ENCODE peak calls at places on chromosome 5, in ten cellular contexts. M, Q, K, J, U, F, Z, W, L and P are unnamed samples.

GRCh38 chr5:170739446-170739845 is 44.1 kb upstream of the GABRP start:
- DNase-seq in M (no peak), Q (no peak), K (no peak), J (no peak), U (no peak), F (no peak), Z (no peak), W (no peak), L (no peak), P (no peak)

GRCh38 chr5:43007246-43007910 is 32.7 kb downstream of the ANXA2R start:
- DNase-seq in M (peak; percentile 87), Q (peak; percentile 97), K (peak; percentile 61), J (peak; percentile 92), U (peak; percentile 84), F (peak; percentile 62), Z (peak; percentile 84), W (peak; percentile 84), L (peak; percentile 46), P (peak; percentile 79)

GRCh38 chr5:142309747-142310318 is 15.0 kb downstream of the SPRY4 start:
- DNase-seq in M (no peak), Q (no peak), K (no peak), J (no peak), U (no peak), F (no peak), Z (no peak), W (no peak), L (no peak), P (no peak)

GRCh38 chr5:124599048-124599973 is 147.1 kb downstream of the ZNF608 start:
- DNase-seq in M (no peak), Q (peak; percentile 76), K (no peak), J (no peak), U (peak; percentile 57), F (no peak), Z (peak; percentile 25), W (peak; percentile 46), L (no peak), P (peak; percentile 21)

GRCh38 chr5:151454166-151454565 is 6.8 kb downstream of the SLC36A1 start:
- DNase-seq in M (no peak), Q (no peak), K (no peak), J (no peak), U (no peak), F (no peak), Z (no peak), W (no peak), L (no peak), P (no peak)

GRCh38 chr5:150544606-150545219 is 36.8 kb downstream of the NDST1 start:
- DNase-seq in M (peak; percentile 33), Q (peak; percentile 63), K (peak; percentile 41), J (peak; percentile 21), U (peak; percentile 73), F (peak; percentile 14), Z (peak; percentile 52), W (peak; percentile 50), L (peak; percentile 50), P (peak; percentile 90)

GRCh38 chr5:59813761-59814562 is 79.6 kb downstream of the PDE4D start:
- DNase-seq in M (no peak), Q (peak; percentile 84), K (no peak), J (peak; percentile 37), U (peak; percentile 40), F (no peak), Z (no peak), W (peak; percentile 84), L (no peak), P (peak; percentile 61)

GRCh38 chr5:37014321-37014720 is 137.8 kb downstream of the NIPBL start:
- DNase-seq in M (no peak), Q (no peak), K (no peak), J (no peak), U (no peak), F (no peak), Z (no peak), W (no peak), L (no peak), P (no peak)

GRCh38 chr5:176857514-176858273 is 41.5 kb downstream of the HK3 start:
- DNase-seq in M (no peak), Q (no peak), K (no peak), J (no peak), U (no peak), F (no peak), Z (no peak), W (no peak), L (no peak), P (no peak)

GRCh38 chr5:16540421-16540820 is 74.8 kb upstream of the ZNF622 start:
- DNase-seq in M (no peak), Q (peak; percentile 28), K (no peak), J (no peak), U (no peak), F (no peak), Z (no peak), W (peak; percentile 77), L (no peak), P (no peak)